ENCODE peak calls at places on chromosomes 7 and 10, in six cellular contexts. U, B, D, Z, J and N are unnamed samples.
A peak's percentile ranks its signal among the peaks of the same experiment; 100 is the strongest.

GRCh38 chr10:124166431-124167125 is 73.2 kb upstream of the CHST15 start:
- DNase-seq in U (no peak), B (no peak), D (peak; percentile 29), Z (no peak), J (no peak), N (peak; percentile 24)

GRCh38 chr10:132306951-132307751 is 599 bp downstream of the STK32C start:
- DNase-seq in U (peak; percentile 65), B (no peak), D (peak; percentile 70), Z (peak; percentile 23), J (no peak), N (peak; percentile 79)

GRCh38 chr7:124101173-124101768 is 68.4 kb upstream of the TMEM229A start:
- DNase-seq in U (no peak), B (no peak), D (no peak), Z (no peak), J (no peak), N (peak; percentile 55)

GRCh38 chr7:155251831-155252230 is 45.8 kb upstream of the INSIG1 start:
- DNase-seq in U (peak; percentile 64), B (no peak), D (no peak), Z (no peak), J (no peak), N (no peak)

GRCh38 chr10:75083972-75084833 is 27.3 kb upstream of the SAMD8 start:
- DNase-seq in U (no peak), B (no peak), D (no peak), Z (no peak), J (no peak), N (no peak)

GRCh38 chr7:98826811-98827231 is 43.0 kb downstream of the TMEM130 start:
- DNase-seq in U (peak; percentile 43), B (no peak), D (peak; percentile 74), Z (no peak), J (peak; percentile 81), N (peak; percentile 66)

GRCh38 chr10:17077251-17077904 is 52.2 kb downstream of the CUBN start:
- DNase-seq in U (no peak), B (no peak), D (no peak), Z (no peak), J (no peak), N (no peak)

GRCh38 chr7:105014725-105015630 is 973 bp downstream of the KMT2E start:
- DNase-seq in U (peak; percentile 41), B (no peak), D (peak; percentile 83), Z (peak; percentile 68), J (peak; percentile 74), N (peak; percentile 74)

GRCh38 chr10:16986406-16987128 is 143.0 kb downstream of the CUBN start:
- DNase-seq in U (no peak), B (no peak), D (no peak), Z (peak; percentile 87), J (no peak), N (peak; percentile 24)

GRCh38 chr10:43963379-43963778 is 314.7 kb upstream of the ZNF32 start:
- DNase-seq in U (no peak), B (no peak), D (no peak), Z (no peak), J (no peak), N (peak; percentile 10)

GRCh38 chr7:122059516-122059915 is 84.5 kb downstream of the AASS start:
- DNase-seq in U (no peak), B (no peak), D (no peak), Z (no peak), J (no peak), N (no peak)

GRCh38 chr10:42976353-42977031 is 100.4 kb upstream of the RET start:
- DNase-seq in U (no peak), B (no peak), D (no peak), Z (no peak), J (peak; percentile 3), N (no peak)

GRCh38 chr7:129843982-129844840 is 108.5 kb downstream of the UBE2H start:
- DNase-seq in U (no peak), B (no peak), D (no peak), Z (no peak), J (no peak), N (no peak)

GRCh38 chr10:103055105-103055504 is 137.0 kb downstream of the CNNM2 start:
- DNase-seq in U (no peak), B (no peak), D (no peak), Z (no peak), J (no peak), N (no peak)

GRCh38 chr7:38775503-38775902 is 133.5 kb downstream of the VPS41 start:
- DNase-seq in U (no peak), B (no peak), D (no peak), Z (no peak), J (no peak), N (no peak)

GRCh38 chr7:29189743-29190201 is 4.8 kb upstream of the CHN2 start:
- DNase-seq in U (peak; percentile 72), B (no peak), D (peak; percentile 73), Z (peak; percentile 34), J (peak; percentile 43), N (peak; percentile 99)

GRCh38 chr7:41182782-41183181 is 520.1 kb downstream of the INHBA start:
- DNase-seq in U (no peak), B (no peak), D (no peak), Z (no peak), J (no peak), N (no peak)

GRCh38 chr10:48639646-48640045 is 34.8 kb upstream of the ARHGAP22 start:
- DNase-seq in U (no peak), B (no peak), D (no peak), Z (no peak), J (no peak), N (no peak)

GRCh38 chr7:6367701-6368211 is 80.0 kb downstream of the DAGLB start:
- DNase-seq in U (no peak), B (no peak), D (no peak), Z (peak; percentile 61), J (no peak), N (no peak)

GRCh38 chr7:7017707-7018265 is 164.6 kb upstream of the C1GALT1 start:
- DNase-seq in U (no peak), B (no peak), D (no peak), Z (peak; percentile 51), J (no peak), N (no peak)

GRCh38 chr7:88202278-88202677 is 17.6 kb downstream of the SRI start:
- DNase-seq in U (no peak), B (no peak), D (no peak), Z (no peak), J (no peak), N (no peak)

GRCh38 chr10:43249962-43250624 is 16.8 kb downstream of the RASGEF1A start:
- DNase-seq in U (no peak), B (no peak), D (peak; percentile 53), Z (no peak), J (peak; percentile 15), N (peak; percentile 74)

GRCh38 chr7:51315393-51316261 is 982 bp downstream of the COBL start:
- DNase-seq in U (peak; percentile 58), B (no peak), D (peak; percentile 69), Z (peak; percentile 36), J (no peak), N (peak; percentile 84)

GRCh38 chr10:109978481-109978880 is 29.3 kb upstream of the ADD3 start:
- DNase-seq in U (no peak), B (no peak), D (no peak), Z (peak; percentile 26), J (peak; percentile 58), N (peak; percentile 88)

GRCh38 chr10:127694580-127695193 is 42.3 kb upstream of the FOXI2 start:
- DNase-seq in U (no peak), B (no peak), D (no peak), Z (peak; percentile 5), J (no peak), N (peak; percentile 96)
- TF ChIP-seq CTCF in U (no peak), B (no peak), D (no peak), Z (peak; percentile 48), J (no peak), N (peak; percentile 93)

GRCh38 chr10:98418596-98419265 is 3.7 kb upstream of the PYROXD2 start:
- DNase-seq in U (no peak), B (no peak), D (peak; percentile 58), Z (no peak), J (no peak), N (no peak)
- H3K36me3 ChIP-seq in U (no peaks in the 10 kb centered on the region), B (peaks cover 75% of the 10 kb centered on the region), D (peaks cover 63% of the 10 kb centered on the region), Z (no peaks in the 10 kb centered on the region), J (peaks cover 60% of the 10 kb centered on the region), N (no peaks in the 10 kb centered on the region)

GRCh38 chr7:100475549-100475948 is 3.5 kb downstream of the TSC22D4 start:
- DNase-seq in U (no peak), B (no peak), D (no peak), Z (no peak), J (no peak), N (no peak)

GRCh38 chr7:100476108-100476780 is 2.8 kb downstream of the TSC22D4 start:
- DNase-seq in U (no peak), B (no peak), D (no peak), Z (no peak), J (no peak), N (no peak)

GRCh38 chr7:100477871-100478248 is 1.2 kb downstream of the TSC22D4 start:
- DNase-seq in U (no peak), B (no peak), D (no peak), Z (no peak), J (no peak), N (no peak)

GRCh38 chr7:100478966-100479660 is at the start of gene TSC22D4:
- DNase-seq in U (peak; percentile 96), B (peak; percentile 72), D (peak; percentile 99), Z (peak; percentile 90), J (peak; percentile 96), N (peak; percentile 99)

DNA sequence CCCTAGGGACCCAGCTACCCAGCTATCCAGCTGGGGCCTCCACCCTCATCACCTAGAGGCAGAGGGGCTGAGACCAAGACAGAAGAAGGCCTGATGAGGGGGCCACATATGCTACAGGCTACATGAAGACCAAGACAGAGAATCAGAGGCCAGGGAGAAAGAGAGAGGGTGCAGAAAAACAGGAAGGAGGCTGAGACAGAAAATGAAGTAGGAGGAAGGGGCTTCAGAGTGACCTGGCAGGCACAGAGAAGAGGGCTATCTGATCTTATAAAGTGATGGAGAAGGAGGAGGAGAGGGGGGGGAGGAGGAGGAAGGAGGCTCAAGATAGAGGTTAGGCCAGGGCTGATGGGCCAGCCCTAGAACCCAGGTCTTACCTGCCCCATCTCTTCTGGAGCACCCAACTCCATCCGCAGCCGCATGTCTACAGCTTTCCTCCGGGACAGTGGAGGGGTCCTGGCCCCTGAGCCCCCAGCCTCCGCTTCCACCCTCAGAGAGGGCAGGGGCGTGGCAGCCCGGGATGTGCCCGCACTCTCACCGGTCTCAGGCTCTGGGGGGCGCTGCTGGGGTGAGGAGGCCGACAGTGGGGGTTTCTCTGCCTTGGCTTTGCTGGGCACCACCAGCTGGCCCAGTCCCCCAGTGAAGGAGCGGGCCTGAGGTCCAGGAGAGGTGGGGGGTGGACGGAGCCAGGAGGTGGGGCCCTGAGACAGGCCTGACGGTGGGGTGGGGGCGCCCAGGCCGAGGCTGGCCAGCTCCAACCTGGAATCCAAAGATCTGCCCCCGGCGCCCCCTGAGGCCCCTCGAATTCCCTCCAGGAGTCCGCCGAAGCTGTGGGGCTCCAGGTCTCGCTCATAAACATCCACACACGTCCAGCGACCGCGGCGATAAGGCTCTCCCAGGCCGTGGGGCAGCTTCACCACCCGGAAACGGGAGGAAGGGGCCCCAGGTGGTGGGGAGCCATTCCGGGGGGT is 1.8 kb downstream of the TSC22D4 start:
- DNase-seq in U (no peak), B (no peak), D (no peak), Z (no peak), J (no peak), N (peak; percentile 81)
- TF ChIP-seq CTCF in U (no peak), B (no peak), D (no peak), Z (peak; percentile 52), J (no peak), N (peak; percentile 61)

DNA sequence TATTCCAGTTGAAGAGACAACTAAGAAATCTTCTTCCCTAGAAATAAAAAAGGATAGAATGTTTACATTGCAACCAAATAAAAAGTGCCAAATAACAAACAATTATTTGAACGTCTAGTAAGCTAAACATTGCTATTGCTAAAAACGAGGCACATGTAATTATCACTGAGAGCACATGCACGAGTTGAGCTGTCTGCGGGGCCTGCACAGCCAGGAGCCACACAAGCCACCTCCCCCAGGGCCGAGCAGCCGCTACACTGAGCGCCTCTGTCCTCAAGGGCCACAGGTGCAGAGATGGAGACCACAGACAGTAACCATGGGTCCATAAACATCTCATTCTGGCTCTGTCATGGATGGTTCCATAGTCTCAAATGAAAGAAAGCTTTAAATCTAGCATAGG is 17.2 kb downstream of the NCAPG2 start:
- DNase-seq in U (no peak), B (no peak), D (no peak), Z (no peak), J (no peak), N (no peak)
- H3K36me3 ChIP-seq in U (no peaks in the 10 kb centered on the region), B (peaks cover 71% of the 10 kb centered on the region), D (peaks cover 13% of the 10 kb centered on the region), Z (peaks cover 32% of the 10 kb centered on the region), J (peaks cover 9% of the 10 kb centered on the region), N (peaks cover 86% of the 10 kb centered on the region)